ENCODE peak calls at places on chromosome 16, in five cellular contexts. V is H9, L is neuronal stem cell, Q is mesenchymal stem cell, C is trophoblast cell. E is an unnamed sample.

GRCh38 chr16:67346328-67346727 is 19.7 kb downstream of the LRRC36 start:
- DNase-seq in V (no peak), L (no peak), Q (no peak), C (no peak), E (no peak)

GRCh38 chr16:82585675-82586074 is 41.1 kb upstream of the CDH13 start:
- DNase-seq in V (no peak), L (no peak), Q (no peak), C (no peak), E (no peak)

GRCh38 chr16:27315333-27316037 is 1.7 kb downstream of the IL4R start:
- DNase-seq in V (peak; percentile 57), L (no peak), Q (peak; percentile 76), C (peak; percentile 86), E (peak; percentile 60)

GRCh38 chr16:15880909-15881308 is 7.5 kb downstream of the CEP20 start:
- DNase-seq in V (no peak), L (no peak), Q (no peak), C (no peak), E (no peak)

GRCh38 chr16:3256876-3257465 is 538 bp upstream of the MEFV start:
- DNase-seq in V (no peak), L (no peak), Q (no peak), C (no peak), E (no peak)

GRCh38 chr16:35325936-35326335 is 1866.5 kb downstream of the TP53TG3F start:
- DNase-seq in V (no peak), L (no peak), Q (no peak), C (no peak), E (no peak)

GRCh38 chr16:85983606-85984005 is 84.6 kb downstream of the IRF8 start:
- DNase-seq in V (no peak), L (no peak), Q (no peak), C (no peak), E (no peak)

GRCh38 chr16:10584956-10585561 is 4.7 kb upstream of the EMP2 start:
- DNase-seq in V (no peak), L (no peak), Q (no peak), C (no peak), E (no peak)

GRCh38 chr16:3190949-3191353 is 2.9 kb downstream of the OR1F1 start:
- DNase-seq in V (no peak), L (no peak), Q (no peak), C (no peak), E (no peak)

GRCh38 chr16:8996891-8997290 is 33.2 kb upstream of the USP7 start:
- DNase-seq in V (peak; percentile 49), L (no peak), Q (no peak), C (no peak), E (no peak)

GRCh38 chr16:24776486-24777220 is 47.2 kb downstream of the TNRC6A start:
- DNase-seq in V (no peak), L (no peak), Q (no peak), C (no peak), E (no peak)

GRCh38 chr16:87965417-87965816 is 14.2 kb downstream of the BANP start:
- DNase-seq in V (peak; percentile 50), L (no peak), Q (no peak), C (no peak), E (no peak)

GRCh38 chr16:80693553-80693952 is 110.8 kb downstream of the CDYL2 start:
- DNase-seq in V (no peak), L (no peak), Q (no peak), C (no peak), E (no peak)

GRCh38 chr16:16971042-16971441 is 499.7 kb downstream of the XYLT1 start:
- DNase-seq in V (no peak), L (no peak), Q (no peak), C (no peak), E (no peak)
- H2BK12ac ChIP-seq in V (no peak overlapping the region), L (no peak overlapping the region), Q (no peak overlapping the region), C (no peak overlapping the region), E (no peak overlapping the region)

DNA sequence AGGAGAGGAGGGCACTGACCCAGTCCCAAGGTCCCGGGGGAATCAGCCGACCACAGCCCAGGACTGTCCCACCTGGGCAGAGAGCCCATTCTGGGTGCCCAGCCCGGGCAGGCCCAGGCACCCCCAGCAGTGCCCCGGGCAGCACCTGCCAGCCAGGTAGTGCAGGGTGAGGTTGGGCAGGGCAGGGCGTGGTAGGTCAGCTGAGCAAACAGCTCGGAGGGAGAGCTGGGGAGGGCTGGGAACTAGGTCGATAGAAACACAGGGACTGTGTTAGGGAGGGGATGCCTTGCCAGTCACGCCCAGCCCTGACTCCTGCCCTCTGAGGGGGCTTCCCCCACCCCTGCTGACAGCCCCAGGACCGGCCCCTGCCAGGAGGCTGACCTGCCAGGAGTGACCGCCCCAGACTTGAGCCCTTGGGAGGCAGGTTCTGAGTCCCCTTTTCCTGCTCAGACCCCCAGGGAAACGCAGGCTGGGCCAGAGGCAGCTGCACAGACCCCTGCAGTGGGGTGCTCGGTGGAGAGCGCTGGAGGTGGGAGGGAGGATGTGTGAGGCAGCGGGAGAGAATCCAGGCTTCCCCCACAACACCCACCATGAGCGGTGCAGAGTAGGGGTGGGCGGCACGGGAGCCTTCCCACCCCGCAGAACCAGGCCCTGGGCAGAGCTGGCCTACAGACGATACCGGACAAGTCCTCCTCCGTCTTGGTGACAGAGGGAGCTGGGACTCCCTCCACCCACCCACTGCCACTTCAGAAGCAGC is 4.7 kb downstream of the HS3ST6 start:
- DNase-seq in V (no peak), L (no peak), Q (no peak), C (no peak), E (no peak)
- H2BK12ac ChIP-seq in V (no peak overlapping the region), L (peak overlapping the region; percentile 90), Q (no peak overlapping the region), C (no peak overlapping the region), E (peak overlapping the region; percentile 84)

GRCh38 chr16:75323198-75323597 is 71.8 kb upstream of the BCAR1 start:
- DNase-seq in V (no peak), L (no peak), Q (no peak), C (peak; percentile 52), E (no peak)

GRCh38 chr16:75326333-75326732 is 74.9 kb upstream of the BCAR1 start:
- DNase-seq in V (no peak), L (no peak), Q (no peak), C (no peak), E (no peak)

GRCh38 chr16:75320435-75320834 is 69.0 kb upstream of the BCAR1 start:
- DNase-seq in V (no peak), L (peak; percentile 30), Q (no peak), C (no peak), E (no peak)

GRCh38 chr16:75322706-75323105 is 71.3 kb upstream of the BCAR1 start:
- DNase-seq in V (no peak), L (no peak), Q (peak; percentile 66), C (peak; percentile 61), E (no peak)

GRCh38 chr16:75323928-75324327 is 72.5 kb upstream of the BCAR1 start:
- DNase-seq in V (no peak), L (no peak), Q (peak; percentile 49), C (no peak), E (no peak)
- H2BK12ac ChIP-seq in V (no peak overlapping the region), L (no peak overlapping the region), Q (no peak overlapping the region), C (no peak overlapping the region), E (no peak overlapping the region)

GRCh38 chr16:29907973-29908372 is 7.7 kb downstream of the ASPHD1 start:
- DNase-seq in V (no peak), L (no peak), Q (no peak), C (no peak), E (no peak)

GRCh38 chr16:29908719-29909220 is 8.5 kb downstream of the ASPHD1 start:
- DNase-seq in V (no peak), L (no peak), Q (no peak), C (no peak), E (no peak)

GRCh38 chr16:29911676-29912010 is 11.4 kb downstream of the ASPHD1 start:
- DNase-seq in V (peak; percentile 44), L (no peak), Q (no peak), C (no peak), E (no peak)

GRCh38 chr16:29910819-29911675 is 10.8 kb downstream of the ASPHD1 start:
- DNase-seq in V (no peak), L (no peak), Q (no peak), C (no peak), E (no peak)

DNA sequence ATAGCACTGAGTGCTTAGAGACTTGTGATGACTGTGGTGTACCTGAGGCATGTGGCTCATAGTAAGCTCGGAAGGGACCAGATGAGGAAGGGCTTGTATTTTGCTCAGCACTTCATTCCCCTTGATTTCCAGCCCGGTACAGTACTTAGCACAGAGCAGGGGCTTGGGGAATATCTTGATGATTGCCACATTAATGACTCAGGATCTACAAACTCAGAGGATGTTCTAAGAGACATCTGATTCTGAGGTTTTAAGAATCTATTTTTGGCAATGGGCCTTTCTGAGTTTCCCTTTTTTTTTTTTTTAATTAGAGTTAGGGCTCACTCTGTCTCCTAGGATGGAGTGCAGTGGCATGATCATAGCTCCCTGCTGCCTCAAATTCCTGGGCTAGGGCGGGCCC is 9.1 kb downstream of the ASPHD1 start:
- DNase-seq in V (no peak), L (no peak), Q (peak; percentile 47), C (no peak), E (no peak)
- H2BK12ac ChIP-seq in V (no peak overlapping the region), L (no peak overlapping the region), Q (no peak overlapping the region), C (no peak overlapping the region), E (no peak overlapping the region)

GRCh38 chr16:71693168-71693567 is 31.3 kb downstream of the PHLPP2 start:
- DNase-seq in V (no peak), L (no peak), Q (no peak), C (no peak), E (no peak)
- H2BK12ac ChIP-seq in V (no peak overlapping the region), L (no peak overlapping the region), Q (no peak overlapping the region), C (no peak overlapping the region), E (no peak overlapping the region)

DNA sequence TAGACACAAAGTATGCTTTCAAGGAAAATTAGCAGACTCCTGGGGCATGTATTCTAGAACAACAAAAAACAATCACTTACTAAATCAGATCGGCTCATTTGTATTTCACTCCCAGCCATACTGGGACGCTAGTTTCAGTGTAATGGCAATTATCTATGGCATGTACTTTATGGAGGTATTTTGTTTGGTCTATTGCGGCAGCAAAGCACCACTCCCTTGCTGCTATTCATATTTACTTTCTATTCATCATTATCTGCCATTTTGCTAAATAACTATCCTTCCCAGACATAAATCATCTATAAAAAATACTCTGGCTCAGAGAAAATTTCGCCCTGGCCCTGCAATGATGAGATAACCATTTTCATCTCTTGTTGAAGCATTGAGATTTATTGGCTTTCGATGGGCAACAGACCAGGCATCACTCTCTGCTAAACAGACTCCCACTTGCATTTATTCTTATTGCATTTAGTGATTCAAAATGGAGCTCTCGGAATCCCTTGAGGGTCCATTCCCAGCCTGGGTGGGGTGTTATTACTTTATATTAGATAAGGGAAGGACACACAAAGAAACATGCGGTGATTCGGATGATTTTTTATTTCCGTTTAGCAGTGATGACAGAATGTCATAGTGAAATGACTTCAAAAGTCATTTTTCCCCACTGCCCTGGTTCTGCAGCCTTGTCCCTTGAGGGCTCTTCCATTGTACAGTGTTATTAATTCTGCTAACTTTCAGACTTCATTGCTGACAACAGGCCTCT is 225.8 kb downstream of the IRX3 start:
- DNase-seq in V (no peak), L (no peak), Q (no peak), C (no peak), E (peak; percentile 3)
- H2BK12ac ChIP-seq in V (no peak overlapping the region), L (no peak overlapping the region), Q (no peak overlapping the region), C (no peak overlapping the region), E (no peak overlapping the region)

GRCh38 chr16:78432451-78432850 is 333.0 kb downstream of the WWOX start:
- DNase-seq in V (no peak), L (no peak), Q (no peak), C (no peak), E (no peak)

GRCh38 chr16:78425957-78426590 is 326.6 kb downstream of the WWOX start:
- DNase-seq in V (no peak), L (no peak), Q (no peak), C (no peak), E (no peak)

GRCh38 chr16:78430281-78430680 is 330.8 kb downstream of the WWOX start:
- DNase-seq in V (no peak), L (no peak), Q (no peak), C (peak; percentile 71), E (no peak)

GRCh38 chr16:78431701-78432100 is 332.2 kb downstream of the WWOX start:
- DNase-seq in V (no peak), L (no peak), Q (no peak), C (no peak), E (no peak)

GRCh38 chr16:78428193-78428592 is 328.7 kb downstream of the WWOX start:
- DNase-seq in V (no peak), L (no peak), Q (no peak), C (no peak), E (no peak)
- H2BK12ac ChIP-seq in V (no peak overlapping the region), L (no peak overlapping the region), Q (peak overlapping the region; percentile 81), C (no peak overlapping the region), E (no peak overlapping the region)